ENCODE peak calls at places on chromosomes 12 and 14, in six cellular contexts. S is T follicular helper cell, Z is type B pancreatic cell, B is HEK293T, P is MG63, U is cerebellum. J is an unnamed sample.

GRCh38 chr14:56131004-56131864 is 13.0 kb downstream of the PELI2 start:
- DNase-seq in Z (no peak), B (no peak), U (no peak), P (no peak), S (no peak), J (no peak)

GRCh38 chr14:20631821-20632389 is 9.6 kb downstream of the OR6S1 start:
- DNase-seq in U (peak; percentile 56), S (no peak), Z (no peak), P (peak; percentile 83), B (peak; percentile 39), J (no peak)

GRCh38 chr12:104721944-104722343 is 236.1 kb downstream of the SLC41A2 start:
- DNase-seq in U (no peak), B (no peak), P (no peak), Z (no peak), S (no peak), J (no peak)

GRCh38 chr12:109586385-109587296 is 13.0 kb downstream of the MVK start:
- DNase-seq in B (no peak), S (no peak), Z (no peak), U (no peak), P (no peak), J (no peak)

GRCh38 chr12:124732275-124733075 is 131.2 kb downstream of the SCARB1 start:
- DNase-seq in S (no peak), Z (no peak), U (no peak), B (no peak), P (no peak), J (no peak)

GRCh38 chr12:65204886-65205525 is 35.6 kb downstream of the LEMD3 start:
- DNase-seq in Z (no peak), U (no peak), P (no peak), S (no peak), B (no peak), J (no peak)

GRCh38 chr12:54439521-54440255 is 20.6 kb upstream of the ITGA5 start:
- DNase-seq in P (no peak), U (peak; percentile 82), S (no peak), B (peak; percentile 72), Z (no peak), J (no peak)

GRCh38 chr12:96155781-96156180 is 38.4 kb upstream of the ELK3 start:
- DNase-seq in B (no peak), Z (no peak), S (no peak), P (no peak), U (no peak), J (no peak)

GRCh38 chr12:30046376-30046775 is 262.6 kb upstream of the TMTC1 start:
- DNase-seq in P (no peak), Z (no peak), S (no peak), U (no peak), B (no peak), J (no peak)

GRCh38 chr14:78345346-78345745 is 175.2 kb downstream of the NRXN3 start:
- DNase-seq in P (no peak), B (no peak), S (no peak), U (no peak), Z (no peak), J (no peak)

GRCh38 chr14:65170768-65171251 is 68.5 kb upstream of the MAX start:
- DNase-seq in S (peak; percentile 3), P (no peak), Z (no peak), U (no peak), B (peak; percentile 60), J (no peak)

GRCh38 chr14:97602438-97603117 is 805.4 kb downstream of the VRK1 start:
- DNase-seq in S (peak; percentile 73), Z (no peak), U (no peak), P (no peak), B (no peak), J (no peak)